ENCODE peak calls at places on chromosomes 6 and 20, in eight cellular contexts. S is stimulated activated CD4-positive, alpha-beta T cell treated with anti-CD3 and anti-CD28 coated beads, Interleukin-2, amount 100 ng/mL, for 48 hours; Z is retinal pigment epithelial cell; V is AG08396; U is AG09319; P is astrocyte; F is stimulated activated naive CD8-positive, alpha-beta T cell treated with anti-CD3 and anti-CD28 coated beads, Interleukin-15, Interleukin-2, amounts not matched to agents 100 U/mL and 50 U/mL, for 24 hours; C is nephron progenitor cell. K is an unnamed sample.

GRCh38 chr20:34560141-34560523 is 1.6 kb downstream of the MAP1LC3A start:
- DNase-seq in V (no peak), F (no peak), S (no peak), C (no peak), P (no peak), Z (no peak), U (no peak), K (no peak)

GRCh38 chr6:25173951-25174474 is 105.2 kb upstream of the CARMIL1 start:
- DNase-seq in U (peak), C (no peak), Z (peak), F (no peak), V (peak), S (no peak), P (peak), K (no peak)

GRCh38 chr6:53484409-53485280 is 60.3 kb downstream of the GCLC start:
- DNase-seq in C (peak), S (peak), Z (no peak), V (peak), F (peak), P (peak), U (peak), K (peak)

GRCh38 chr6:37897819-37898534 is 78.5 kb downstream of the ZFAND3 start:
- DNase-seq in U (no peak), V (no peak), P (no peak), C (no peak), Z (no peak), F (no peak), S (no peak), K (no peak)

GRCh38 chr6:10719386-10720228 is 3.3 kb upstream of the TMEM14C start:
- DNase-seq in S (no peak), V (no peak), Z (no peak), U (no peak), C (no peak), P (no peak), F (peak), K (no peak)

GRCh38 chr20:21559305-21559704 is 45.4 kb upstream of the NKX2-2 start:
- DNase-seq in P (no peak), Z (no peak), C (no peak), S (peak), V (no peak), U (no peak), F (no peak), K (no peak)

GRCh38 chr20:2468581-2469407 is 1.8 kb downstream of the SNRPB start:
- DNase-seq in Z (no peak), C (no peak), S (no peak), V (peak), U (no peak), F (no peak), P (no peak), K (no peak)

GRCh38 chr6:160960067-160960466 is 31.5 kb upstream of the MAP3K4 start:
- DNase-seq in V (no peak), C (no peak), U (no peak), S (no peak), Z (no peak), F (no peak), P (no peak), K (no peak)

GRCh38 chr6:89411269-89412070 is 603 bp downstream of the RRAGD start:
- DNase-seq in U (no peak), F (peak), S (peak), P (no peak), V (no peak), Z (no peak), C (peak), K (peak)

GRCh38 chr6:96532399-96532798 is 10.8 kb downstream of the UFL1 start:
- DNase-seq in U (no peak), F (no peak), P (no peak), V (no peak), S (no peak), Z (no peak), C (no peak), K (no peak)

GRCh38 chr6:30159988-30160387 is 1.0 kb downstream of the TRIM10 start:
- DNase-seq in C (no peak), S (no peak), V (no peak), U (no peak), P (no peak), Z (no peak), F (no peak), K (no peak)

GRCh38 chr6:16964553-16965499 is 137.0 kb upstream of the STMND1 start:
- DNase-seq in U (peak), P (peak), F (peak), Z (peak), V (peak), S (peak), C (peak), K (peak)

GRCh38 chr6:146602526-146602925 is 3.8 kb downstream of the ADGB start:
- DNase-seq in V (no peak), Z (no peak), C (no peak), F (no peak), P (no peak), S (no peak), U (no peak), K (no peak)

GRCh38 chr6:27297857-27298730 is 14.0 kb downstream of the POM121L2 start:
- DNase-seq in S (no peak), C (peak), Z (no peak), U (no peak), V (peak), P (peak), F (peak), K (no peak)

GRCh38 chr20:46850416-46850815 is 44.2 kb upstream of the EYA2 start:
- DNase-seq in F (no peak), U (no peak), P (no peak), Z (no peak), S (no peak), C (peak), V (no peak), K (no peak)

GRCh38 chr6:84249724-84250123 is 22.3 kb upstream of the CEP162 start:
- DNase-seq in S (no peak), U (no peak), P (no peak), Z (no peak), F (no peak), V (no peak), C (no peak), K (no peak)